ENCODE peak calls at places on chromosomes 4 and X, in ten cellular contexts. V is neural crest cell, Z is OCI-LY7, E is MM.1S, N is nephron progenitor cell, R is PC-9, H is activated B cell treated with CpG ODN at 0.5 μM for 24 hours, A is heart right ventricle, F is GM12865, C is fibroblast of the aortic adventitia. Y is an unnamed sample.

GRCh38 chr4:21979196-21979595 is 30.6 kb upstream of the KCNIP4 start:
- DNase-seq in A (no peak), C (no peak), Z (no peak), E (no peak), H (no peak), N (no peak), F (no peak), V (no peak), R (no peak), Y (no peak)

GRCh38 chr4:66943117-66943516 is 602.2 kb downstream of the CENPC start:
- DNase-seq in E (peak), H (no peak), F (no peak), Z (no peak), V (no peak), N (no peak), A (no peak), C (no peak), R (no peak), Y (no peak)

GRCh38 chr4:38173935-38174334 is 213.7 kb downstream of the PTTG2 start:
- DNase-seq in C (no peak), N (no peak), E (no peak), V (no peak), H (no peak), A (no peak), F (no peak), Z (no peak), R (no peak), Y (no peak)

GRCh38 chr4:103197765-103198110 is 405 bp downstream of the CENPE start:
- DNase-seq in V (no peak), A (no peak), C (no peak), E (peak), N (no peak), R (no peak), H (no peak), Z (no peak), F (no peak), Y (no peak)

GRCh38 chr4:40349561-40350198 is 14.5 kb downstream of the CHRNA9 start:
- DNase-seq in F (no peak), H (no peak), Z (peak), A (no peak), V (no peak), R (no peak), E (no peak), N (no peak), C (peak), Y (no peak)

GRCh38 chrX:13506574-13506973 is 62.8 kb upstream of the EGFL6 start:
- DNase-seq in R (peak), N (peak), H (peak), A (peak), C (peak), F (peak), Z (peak), V (peak), E (peak), Y (peak)

GRCh38 chr4:40057540-40058091 is 966 bp downstream of the N4BP2 start:
- DNase-seq in R (peak), E (peak), C (peak), V (peak), Z (peak), A (peak), H (peak), F (peak), N (peak), Y (peak)

GRCh38 chr4:74933562-74934015 is 673 bp downstream of the PARM1 start:
- DNase-seq in Z (no peak), H (no peak), E (peak), C (peak), F (peak), N (peak), V (no peak), A (peak), R (peak), Y (no peak)

GRCh38 chr4:117422272-117422671 is 336.9 kb upstream of the TRAM1L1 start:
- DNase-seq in R (no peak), V (no peak), F (no peak), H (no peak), A (no peak), Z (no peak), C (no peak), N (no peak), E (no peak), Y (no peak)

GRCh38 chr4:99655315-99656081 is 2.1 kb downstream of the C4orf54 start:
- DNase-seq in N (no peak), E (no peak), H (no peak), V (no peak), F (no peak), C (peak), R (peak), Z (no peak), A (peak), Y (no peak)

GRCh38 chrX:54950730-54951375 is 30.2 kb downstream of the TRO start:
- DNase-seq in V (no peak), F (no peak), N (no peak), C (no peak), H (no peak), E (no peak), R (no peak), A (no peak), Z (no peak), Y (no peak)

GRCh38 chrX:68492583-68492982 is 6.3 kb upstream of the YIPF6 start:
- DNase-seq in E (no peak), H (no peak), Z (no peak), V (no peak), C (no peak), A (no peak), F (no peak), R (no peak), N (no peak), Y (no peak)

GRCh38 chrX:68487924-68488323 is 10.9 kb upstream of the YIPF6 start:
- DNase-seq in C (no peak), N (no peak), F (no peak), Z (no peak), A (no peak), H (no peak), V (no peak), R (no peak), E (no peak), Y (no peak)

GRCh38 chrX:68487254-68487653 is 11.6 kb upstream of the YIPF6 start:
- DNase-seq in H (no peak), Z (no peak), F (no peak), C (no peak), R (no peak), V (no peak), E (no peak), N (no peak), A (no peak), Y (no peak)

GRCh38 chrX:68488657-68489056 is 10.2 kb upstream of the YIPF6 start:
- DNase-seq in N (no peak), H (no peak), C (no peak), Z (no peak), F (no peak), R (no peak), A (no peak), V (no peak), E (no peak), Y (no peak)

DNA sequence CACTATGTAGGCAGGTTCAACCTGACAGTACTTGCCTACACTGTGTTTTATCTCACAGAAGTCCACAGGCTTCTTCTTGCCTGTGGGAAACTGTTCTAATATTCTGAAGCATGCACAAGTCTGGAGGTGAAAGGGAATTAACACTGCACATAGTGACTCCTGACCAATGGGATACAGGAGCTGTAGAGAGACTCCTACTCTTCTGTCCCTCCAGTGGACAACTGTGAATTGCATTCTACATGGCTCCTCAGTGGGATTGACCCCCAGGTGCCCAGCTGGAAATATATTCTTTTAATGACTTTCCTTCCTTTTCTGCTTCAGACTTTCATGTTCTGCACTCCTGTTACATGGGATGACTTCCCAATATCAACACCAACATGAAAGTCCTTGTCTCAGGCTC is 8.2 kb upstream of the YIPF6 start:
- DNase-seq in E (no peak), Z (no peak), V (no peak), C (peak), A (no peak), N (no peak), R (no peak), H (no peak), F (peak), Y (no peak)
- TF ChIP-seq CTCF in E (no peak), Z (peak), V (peak), C (peak), A (peak), N (peak), R (peak), H (no peak), F (peak), Y (no peak)

DNA sequence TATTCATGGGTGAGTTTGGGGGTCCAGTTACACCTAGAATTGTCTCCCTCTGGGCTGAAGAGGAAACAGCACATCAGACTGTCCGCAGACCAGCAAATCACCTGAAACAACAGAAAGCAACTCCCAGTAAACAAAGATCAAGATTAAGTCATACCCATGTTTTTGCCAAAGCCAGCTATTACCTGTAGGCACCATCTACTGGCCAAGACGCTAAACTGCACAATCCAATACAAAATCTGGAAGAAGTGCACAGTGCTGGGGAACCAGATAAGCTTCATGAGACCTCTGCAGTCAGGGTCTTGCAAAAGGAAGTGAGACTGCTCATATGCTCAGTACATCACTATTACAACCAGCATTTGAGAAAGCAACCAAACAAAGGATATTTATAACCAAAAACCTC is 157.5 kb upstream of the ITM2A start:
- DNase-seq in F (peak), V (no peak), A (no peak), C (no peak), E (peak), N (no peak), Z (no peak), R (no peak), H (no peak), Y (no peak)
- TF ChIP-seq CTCF in F (peak), V (peak), A (no peak), C (no peak), E (peak), N (no peak), Z (peak), R (peak), H (no peak), Y (no peak)

DNA sequence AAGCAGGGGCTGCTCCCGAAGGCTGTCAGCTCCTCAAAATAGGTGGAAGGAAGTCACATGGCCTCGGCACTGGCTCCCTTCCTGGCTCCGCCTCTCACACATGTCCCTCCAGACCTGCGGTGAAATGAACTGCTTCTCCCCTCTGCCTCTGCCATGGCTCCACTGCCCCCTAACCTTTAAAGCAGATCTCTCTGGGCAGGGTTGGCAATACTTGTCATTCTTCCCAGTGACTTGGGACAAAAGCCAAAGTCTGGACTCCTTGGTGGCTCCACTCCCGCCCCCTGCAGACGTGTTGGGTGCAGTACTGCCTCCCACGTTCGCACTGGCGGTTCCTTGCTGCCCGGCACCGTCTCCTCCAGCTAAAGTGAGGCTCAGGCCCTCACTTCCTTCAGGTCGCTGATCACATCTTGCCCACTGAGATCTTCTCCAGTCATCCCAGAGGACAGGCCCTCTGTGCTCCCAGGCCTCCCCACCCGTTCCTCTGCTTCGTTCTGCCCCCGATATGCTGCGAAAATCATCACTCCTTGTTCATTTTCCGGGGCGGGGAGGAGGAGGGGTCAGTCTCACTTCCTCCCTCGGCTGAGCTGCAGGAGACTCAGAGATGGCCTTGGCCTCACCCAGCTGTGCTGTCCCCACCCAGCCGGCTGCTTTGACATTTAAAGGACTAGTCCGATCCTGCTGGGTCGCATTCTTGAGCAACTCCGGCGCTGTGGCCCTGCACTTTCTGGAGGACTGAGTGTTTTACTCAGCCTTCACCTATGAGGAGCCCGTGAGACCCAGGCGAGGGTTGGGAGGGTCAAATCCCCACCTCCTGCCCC is 97.4 kb downstream of the PHKA2 start:
- DNase-seq in V (peak), R (peak), N (peak), E (peak), Z (peak), H (peak), C (peak), F (peak), A (peak), Y (peak)
- TF ChIP-seq CTCF in V (peak), R (peak), N (no peak), E (peak), Z (peak), H (no peak), C (peak), F (peak), A (peak), Y (peak)

GRCh38 chr4:84238247-84239090 is 260.6 kb downstream of the NKX6-1 start:
- DNase-seq in H (no peak), F (no peak), A (no peak), V (no peak), E (no peak), N (no peak), Z (no peak), C (peak), R (no peak), Y (no peak)
- TF ChIP-seq CTCF in H (no peak), F (no peak), A (no peak), V (no peak), E (no peak), N (no peak), Z (no peak), C (no peak), R (no peak), Y (no peak)

DNA sequence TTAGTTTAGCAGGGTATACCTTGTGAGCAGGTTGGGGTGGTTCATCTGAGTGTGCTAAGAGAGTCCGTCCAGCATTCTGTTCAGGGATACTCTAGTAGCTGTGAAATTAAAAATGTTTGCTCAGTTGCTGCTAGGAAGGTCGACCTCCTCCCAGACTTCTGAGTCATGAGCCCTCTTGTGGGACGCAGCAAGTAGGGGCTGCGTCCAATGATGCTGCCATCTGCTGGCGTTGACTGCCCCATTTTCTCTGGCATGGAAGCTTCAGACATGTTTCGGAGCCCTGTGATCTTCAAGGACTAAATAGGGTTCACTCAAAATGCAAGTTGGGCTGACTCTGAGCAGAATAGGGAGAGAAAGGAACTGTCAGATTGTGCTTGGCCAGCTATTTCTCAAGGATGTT is 201.0 kb upstream of the ARSJ start:
- DNase-seq in R (no peak), E (no peak), H (no peak), F (peak), C (peak), A (peak), V (peak), Z (peak), N (peak), Y (peak)
- TF ChIP-seq CTCF in R (peak), E (peak), H (no peak), F (peak), C (peak), A (peak), V (peak), Z (peak), N (peak), Y (peak)

GRCh38 chr4:118881512-118882146 is 7.0 kb upstream of the SYNPO2 start:
- DNase-seq in R (no peak), C (no peak), A (no peak), E (no peak), H (no peak), F (no peak), N (no peak), V (no peak), Z (no peak), Y (no peak)

GRCh38 chr4:118879409-118879808 is 9.2 kb upstream of the SYNPO2 start:
- DNase-seq in V (no peak), R (no peak), C (no peak), F (no peak), A (no peak), H (no peak), Z (no peak), E (no peak), N (no peak), Y (no peak)

GRCh38 chr4:118884716-118885115 is 3.9 kb upstream of the SYNPO2 start:
- DNase-seq in Z (no peak), R (no peak), E (no peak), N (no peak), V (no peak), C (no peak), F (no peak), A (no peak), H (no peak), Y (no peak)

GRCh38 chr4:118888666-118889312 is at the start of gene SYNPO2:
- DNase-seq in H (peak), V (peak), A (peak), C (peak), E (peak), N (peak), Z (peak), R (peak), F (peak), Y (peak)

GRCh38 chr4:118883861-118884260 is 4.8 kb upstream of the SYNPO2 start:
- DNase-seq in A (no peak), Z (peak), E (no peak), N (no peak), F (no peak), C (no peak), V (no peak), H (no peak), R (no peak), Y (no peak)
- TF ChIP-seq CTCF in A (no peak), Z (peak), E (peak), N (no peak), F (peak), C (no peak), V (no peak), H (no peak), R (no peak), Y (no peak)

DNA sequence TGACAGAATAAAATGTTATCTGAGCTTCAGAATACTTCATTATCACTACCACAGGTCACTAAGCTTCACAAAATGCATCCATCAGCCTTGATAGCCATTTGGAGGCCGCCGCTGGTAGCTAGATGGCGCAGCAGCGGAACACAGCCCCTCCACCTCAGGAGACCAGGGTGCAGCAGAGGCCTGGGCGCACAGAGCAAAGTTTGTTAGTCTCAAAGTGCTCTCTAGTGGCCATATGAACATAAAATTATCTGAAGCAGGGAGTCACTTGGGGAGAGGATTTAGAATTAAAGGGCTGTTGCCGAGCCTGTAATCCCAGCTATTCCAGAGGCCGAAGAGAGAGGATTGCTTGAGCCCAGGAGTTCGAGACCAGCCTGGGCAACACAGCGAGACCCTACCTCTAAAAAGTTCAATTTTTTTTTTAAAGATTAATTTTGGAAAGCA is 8.1 kb upstream of the DCTD start:
- DNase-seq in Z (peak), C (peak), N (peak), V (peak), E (peak), H (peak), F (peak), A (peak), R (peak), Y (peak)
- TF ChIP-seq CTCF in Z (peak), C (peak), N (peak), V (peak), E (peak), H (no peak), F (peak), A (no peak), R (peak), Y (peak)